ENCODE peak calls at places on chromosome 17, in six cellular contexts. One of them, this sample, is unnamed.

GRCh38 chr17:40901981-40902862 is 17.2 kb upstream of the KRT20 start:
- DNase-seq in OCI-LY7: no peak
- DNase-seq in COR-L47: peak; percentile 79
- DNase-seq in stimulated activated CD4-positive, alpha-beta T cell treated with anti-CD3 and anti-CD28 coated beads, Interleukin-1b, Interleukin-23, amount 100 ng/mL, for 24 hours: peak; percentile 2
- DNase-seq in choroid plexus epithelial cell: peak; percentile 32
- DNase-seq in Peyer's patch: peak; percentile 61
- DNase-seq in this sample: no peak

GRCh38 chr17:6570731-6571465 is 14.5 kb upstream of the PITPNM3 start:
- DNase-seq in COR-L47: no peak
- DNase-seq in stimulated activated CD4-positive, alpha-beta T cell treated with anti-CD3 and anti-CD28 coated beads, Interleukin-1b, Interleukin-23, amount 100 ng/mL, for 24 hours: no peak
- DNase-seq in Peyer's patch: no peak
- DNase-seq in choroid plexus epithelial cell: no peak
- DNase-seq in OCI-LY7: no peak
- DNase-seq in this sample: no peak

GRCh38 chr17:33765871-33766270 is 472.8 kb upstream of the ASIC2 start:
- DNase-seq in OCI-LY7: no peak
- DNase-seq in COR-L47: no peak
- DNase-seq in stimulated activated CD4-positive, alpha-beta T cell treated with anti-CD3 and anti-CD28 coated beads, Interleukin-1b, Interleukin-23, amount 100 ng/mL, for 24 hours: no peak
- DNase-seq in Peyer's patch: no peak
- DNase-seq in choroid plexus epithelial cell: no peak
- DNase-seq in this sample: no peak

GRCh38 chr17:45782889-45783592 is 1.1 kb upstream of the CRHR1 start:
- DNase-seq in Peyer's patch: no peak
- DNase-seq in COR-L47: no peak
- DNase-seq in stimulated activated CD4-positive, alpha-beta T cell treated with anti-CD3 and anti-CD28 coated beads, Interleukin-1b, Interleukin-23, amount 100 ng/mL, for 24 hours: peak; percentile 37
- DNase-seq in OCI-LY7: no peak
- DNase-seq in choroid plexus epithelial cell: no peak
- DNase-seq in this sample: no peak

GRCh38 chr17:46158323-46159296 is 34.6 kb downstream of the KANSL1 start:
- DNase-seq in COR-L47: no peak
- DNase-seq in OCI-LY7: no peak
- DNase-seq in choroid plexus epithelial cell: no peak
- DNase-seq in stimulated activated CD4-positive, alpha-beta T cell treated with anti-CD3 and anti-CD28 coated beads, Interleukin-1b, Interleukin-23, amount 100 ng/mL, for 24 hours: no peak
- DNase-seq in Peyer's patch: no peak
- DNase-seq in this sample: peak; percentile 20

GRCh38 chr17:20206591-20206990 is 197.4 kb downstream of the SPECC1 start:
- DNase-seq in COR-L47: no peak
- DNase-seq in choroid plexus epithelial cell: peak; percentile 71
- DNase-seq in stimulated activated CD4-positive, alpha-beta T cell treated with anti-CD3 and anti-CD28 coated beads, Interleukin-1b, Interleukin-23, amount 100 ng/mL, for 24 hours: no peak
- DNase-seq in OCI-LY7: no peak
- DNase-seq in Peyer's patch: no peak
- DNase-seq in this sample: no peak

GRCh38 chr17:58692239-58693055 is at the start of gene RAD51C:
- DNase-seq in choroid plexus epithelial cell: peak; percentile 89
- DNase-seq in OCI-LY7: peak; percentile 93
- DNase-seq in COR-L47: peak; percentile 89
- DNase-seq in Peyer's patch: peak; percentile 88
- DNase-seq in stimulated activated CD4-positive, alpha-beta T cell treated with anti-CD3 and anti-CD28 coated beads, Interleukin-1b, Interleukin-23, amount 100 ng/mL, for 24 hours: peak; percentile 84
- DNase-seq in this sample: peak; percentile 88

GRCh38 chr17:82216301-82217119 is 3.9 kb upstream of the CCDC57 start:
- DNase-seq in stimulated activated CD4-positive, alpha-beta T cell treated with anti-CD3 and anti-CD28 coated beads, Interleukin-1b, Interleukin-23, amount 100 ng/mL, for 24 hours: no peak
- DNase-seq in COR-L47: no peak
- DNase-seq in Peyer's patch: peak; percentile 64
- DNase-seq in choroid plexus epithelial cell: peak; percentile 63
- DNase-seq in OCI-LY7: no peak
- DNase-seq in this sample: no peak

GRCh38 chr17:42132941-42133340 is 10.3 kb downstream of the HSPB9 start:
- DNase-seq in choroid plexus epithelial cell: peak; percentile 69
- DNase-seq in OCI-LY7: no peak
- DNase-seq in COR-L47: no peak
- DNase-seq in Peyer's patch: peak; percentile 70
- DNase-seq in stimulated activated CD4-positive, alpha-beta T cell treated with anti-CD3 and anti-CD28 coated beads, Interleukin-1b, Interleukin-23, amount 100 ng/mL, for 24 hours: no peak
- DNase-seq in this sample: no peak

GRCh38 chr17:57665696-57666095 is 79.4 kb downstream of the CCDC182 start:
- DNase-seq in OCI-LY7: no peak
- DNase-seq in choroid plexus epithelial cell: no peak
- DNase-seq in Peyer's patch: no peak
- DNase-seq in COR-L47: no peak
- DNase-seq in stimulated activated CD4-positive, alpha-beta T cell treated with anti-CD3 and anti-CD28 coated beads, Interleukin-1b, Interleukin-23, amount 100 ng/mL, for 24 hours: no peak
- DNase-seq in this sample: no peak

GRCh38 chr17:61399131-61400057 is at the start of gene TBX2:
- DNase-seq in OCI-LY7: no peak
- DNase-seq in choroid plexus epithelial cell: peak; percentile 91
- DNase-seq in stimulated activated CD4-positive, alpha-beta T cell treated with anti-CD3 and anti-CD28 coated beads, Interleukin-1b, Interleukin-23, amount 100 ng/mL, for 24 hours: no peak
- DNase-seq in Peyer's patch: peak; percentile 58
- DNase-seq in COR-L47: no peak
- DNase-seq in this sample: no peak

GRCh38 chr17:58391302-58391984 is 25.9 kb downstream of the RNF43 start:
- DNase-seq in stimulated activated CD4-positive, alpha-beta T cell treated with anti-CD3 and anti-CD28 coated beads, Interleukin-1b, Interleukin-23, amount 100 ng/mL, for 24 hours: no peak
- DNase-seq in COR-L47: peak; percentile 98
- DNase-seq in choroid plexus epithelial cell: peak; percentile 57
- DNase-seq in OCI-LY7: no peak
- DNase-seq in Peyer's patch: peak; percentile 80
- DNase-seq in this sample: peak; percentile 86

GRCh38 chr17:81338301-81339179 is 43.4 kb upstream of the SLC38A10 start:
- DNase-seq in Peyer's patch: peak; percentile 50
- DNase-seq in OCI-LY7: no peak
- DNase-seq in stimulated activated CD4-positive, alpha-beta T cell treated with anti-CD3 and anti-CD28 coated beads, Interleukin-1b, Interleukin-23, amount 100 ng/mL, for 24 hours: no peak
- DNase-seq in choroid plexus epithelial cell: no peak
- DNase-seq in COR-L47: no peak
- DNase-seq in this sample: no peak

GRCh38 chr17:556431-556995 is 158.1 kb downstream of the VPS53 start:
- DNase-seq in OCI-LY7: no peak
- DNase-seq in stimulated activated CD4-positive, alpha-beta T cell treated with anti-CD3 and anti-CD28 coated beads, Interleukin-1b, Interleukin-23, amount 100 ng/mL, for 24 hours: no peak
- DNase-seq in Peyer's patch: no peak
- DNase-seq in COR-L47: no peak
- DNase-seq in choroid plexus epithelial cell: peak; percentile 51
- DNase-seq in this sample: no peak

GRCh38 chr17:83064021-83064731 is 15.2 kb upstream of the METRNL start:
- DNase-seq in COR-L47: no peak
- DNase-seq in stimulated activated CD4-positive, alpha-beta T cell treated with anti-CD3 and anti-CD28 coated beads, Interleukin-1b, Interleukin-23, amount 100 ng/mL, for 24 hours: no peak
- DNase-seq in OCI-LY7: no peak
- DNase-seq in Peyer's patch: peak; percentile 39
- DNase-seq in choroid plexus epithelial cell: no peak
- DNase-seq in this sample: no peak

GRCh38 chr17:2223617-2223927 is 80.0 kb downstream of the SMG6 start:
- DNase-seq in OCI-LY7: no peak
- DNase-seq in COR-L47: no peak
- DNase-seq in choroid plexus epithelial cell: no peak
- DNase-seq in stimulated activated CD4-positive, alpha-beta T cell treated with anti-CD3 and anti-CD28 coated beads, Interleukin-1b, Interleukin-23, amount 100 ng/mL, for 24 hours: no peak
- DNase-seq in Peyer's patch: no peak
- DNase-seq in this sample: no peak

GRCh38 chr17:64074704-64075484 is 54.5 kb upstream of the ICAM2 start:
- DNase-seq in OCI-LY7: no peak
- DNase-seq in stimulated activated CD4-positive, alpha-beta T cell treated with anti-CD3 and anti-CD28 coated beads, Interleukin-1b, Interleukin-23, amount 100 ng/mL, for 24 hours: no peak
- DNase-seq in choroid plexus epithelial cell: peak; percentile 45
- DNase-seq in Peyer's patch: no peak
- DNase-seq in COR-L47: peak; percentile 40
- DNase-seq in this sample: no peak

GRCh38 chr17:5035356-5035755 is at the start of gene SLC52A1:
- DNase-seq in COR-L47: no peak
- DNase-seq in OCI-LY7: no peak
- DNase-seq in choroid plexus epithelial cell: no peak
- DNase-seq in Peyer's patch: peak; percentile 75
- DNase-seq in stimulated activated CD4-positive, alpha-beta T cell treated with anti-CD3 and anti-CD28 coated beads, Interleukin-1b, Interleukin-23, amount 100 ng/mL, for 24 hours: no peak
- DNase-seq in this sample: no peak

GRCh38 chr17:27246537-27246936 is 47.4 kb upstream of the WSB1 start:
- DNase-seq in COR-L47: no peak
- DNase-seq in OCI-LY7: no peak
- DNase-seq in choroid plexus epithelial cell: no peak
- DNase-seq in Peyer's patch: no peak
- DNase-seq in stimulated activated CD4-positive, alpha-beta T cell treated with anti-CD3 and anti-CD28 coated beads, Interleukin-1b, Interleukin-23, amount 100 ng/mL, for 24 hours: no peak
- DNase-seq in this sample: no peak

GRCh38 chr17:63927464-63928171 is 4.5 kb downstream of the CD79B start:
- DNase-seq in COR-L47: no peak
- DNase-seq in choroid plexus epithelial cell: no peak
- DNase-seq in Peyer's patch: no peak
- DNase-seq in stimulated activated CD4-positive, alpha-beta T cell treated with anti-CD3 and anti-CD28 coated beads, Interleukin-1b, Interleukin-23, amount 100 ng/mL, for 24 hours: no peak
- DNase-seq in OCI-LY7: peak; percentile 90
- DNase-seq in this sample: no peak

GRCh38 chr17:55265434-55266021 is 768 bp downstream of the HLF start:
- DNase-seq in COR-L47: peak; percentile 4
- DNase-seq in stimulated activated CD4-positive, alpha-beta T cell treated with anti-CD3 and anti-CD28 coated beads, Interleukin-1b, Interleukin-23, amount 100 ng/mL, for 24 hours: no peak
- DNase-seq in OCI-LY7: no peak
- DNase-seq in choroid plexus epithelial cell: no peak
- DNase-seq in Peyer's patch: peak; percentile 59
- DNase-seq in this sample: no peak

This sample was measured in SHP77.